ENCODE peak calls at places on chromosomes 16 and 17, in seven cellular contexts. S, G, F, V, X, N and L are unnamed samples.

GRCh38 chr17:63542942-63543821 is 7.1 kb upstream of the DCAF7 start:
- DNase-seq in S (no peak), G (no peak), F (peak; percentile 70), V (no peak), X (no peak), N (no peak), L (no peak)

GRCh38 chr16:52709286-52709685 is 162.3 kb upstream of the TOX3 start:
- DNase-seq in S (no peak), G (no peak), F (no peak), V (no peak), X (no peak), N (no peak), L (no peak)

GRCh38 chr17:58575511-58575910 is 61.1 kb upstream of the MTMR4 start:
- DNase-seq in S (no peak), G (peak; percentile 78), F (no peak), V (peak; percentile 79), X (no peak), N (peak; percentile 79), L (peak; percentile 69)

GRCh38 chr17:50269477-50270429 is 4.5 kb upstream of the TMEM92 start:
- DNase-seq in S (peak; percentile 48), G (peak; percentile 69), F (peak; percentile 76), V (peak; percentile 88), X (peak; percentile 75), N (peak; percentile 87), L (peak; percentile 92)

GRCh38 chr16:87045462-87046216 is 271.6 kb downstream of the C16orf95 start:
- DNase-seq in S (no peak), G (no peak), F (no peak), V (no peak), X (no peak), N (no peak), L (no peak)

GRCh38 chr17:82242977-82243647 is 14.3 kb downstream of the SLC16A3 start:
- DNase-seq in S (peak; percentile 90), G (peak; percentile 81), F (peak; percentile 88), V (peak; percentile 89), X (no peak), N (peak; percentile 89), L (peak; percentile 90)

GRCh38 chr17:83103200-83103937 is 24.0 kb downstream of the METRNL start:
- DNase-seq in S (no peak), G (no peak), F (peak; percentile 83), V (peak; percentile 85), X (peak; percentile 77), N (peak; percentile 64), L (no peak)

GRCh38 chr16:59412275-59412841 is 678.2 kb upstream of the GOT2 start:
- DNase-seq in S (no peak), G (peak; percentile 28), F (no peak), V (peak; percentile 4), X (peak; percentile 41), N (no peak), L (peak; percentile 22)

GRCh38 chr16:66409156-66409555 is 17.9 kb upstream of the BEAN1 start:
- DNase-seq in S (no peak), G (peak; percentile 89), F (no peak), V (peak; percentile 63), X (no peak), N (peak; percentile 78), L (peak; percentile 80)

GRCh38 chr17:292531-293382 is 59.9 kb downstream of the RPH3AL start:
- DNase-seq in S (peak; percentile 34), G (no peak), F (no peak), V (no peak), X (no peak), N (no peak), L (no peak)

GRCh38 chr17:27457731-27458523 is 1.7 kb downstream of the KSR1 start:
- DNase-seq in S (no peak), G (no peak), F (no peak), V (peak; percentile 41), X (peak; percentile 70), N (peak; percentile 52), L (peak; percentile 36)

GRCh38 chr17:2853111-2853721 is 57.0 kb downstream of the RAP1GAP2 start:
- DNase-seq in S (no peak), G (peak; percentile 54), F (peak; percentile 68), V (peak; percentile 76), X (peak; percentile 72), N (peak; percentile 39), L (peak; percentile 45)

GRCh38 chr17:46154151-46154816 is 38.9 kb downstream of the KANSL1 start:
- DNase-seq in S (no peak), G (peak; percentile 70), F (no peak), V (peak; percentile 56), X (no peak), N (peak; percentile 20), L (peak; percentile 54)

GRCh38 chr17:49365667-49366066 is 3.6 kb upstream of the ZNF652 start:
- DNase-seq in S (no peak), G (no peak), F (no peak), V (peak; percentile 54), X (peak; percentile 61), N (peak; percentile 30), L (no peak)

GRCh38 chr16:16884451-16884850 is 505.5 kb downstream of the NPIPA7 start:
- DNase-seq in S (no peak), G (no peak), F (no peak), V (no peak), X (no peak), N (no peak), L (no peak)

GRCh38 chr16:30783280-30784109 is 3.5 kb downstream of the ZNF629 start:
- DNase-seq in S (peak; percentile 69), G (no peak), F (no peak), V (no peak), X (no peak), N (no peak), L (no peak)

GRCh38 chr16:30784215-30784614 is 2.8 kb downstream of the ZNF629 start:
- DNase-seq in S (no peak), G (no peak), F (no peak), V (no peak), X (no peak), N (no peak), L (no peak)

GRCh38 chr16:30786115-30786935 is 680 bp downstream of the ZNF629 start:
- DNase-seq in S (peak; percentile 57), G (peak; percentile 60), F (peak; percentile 41), V (peak; percentile 95), X (peak; percentile 71), N (peak; percentile 69), L (peak; percentile 71)

GRCh38 chr16:30786936-30787612 is at the start of gene ZNF629:
- DNase-seq in S (peak; percentile 74), G (peak; percentile 67), F (peak; percentile 71), V (peak; percentile 78), X (peak; percentile 90), N (peak; percentile 70), L (peak; percentile 73)

DNA sequence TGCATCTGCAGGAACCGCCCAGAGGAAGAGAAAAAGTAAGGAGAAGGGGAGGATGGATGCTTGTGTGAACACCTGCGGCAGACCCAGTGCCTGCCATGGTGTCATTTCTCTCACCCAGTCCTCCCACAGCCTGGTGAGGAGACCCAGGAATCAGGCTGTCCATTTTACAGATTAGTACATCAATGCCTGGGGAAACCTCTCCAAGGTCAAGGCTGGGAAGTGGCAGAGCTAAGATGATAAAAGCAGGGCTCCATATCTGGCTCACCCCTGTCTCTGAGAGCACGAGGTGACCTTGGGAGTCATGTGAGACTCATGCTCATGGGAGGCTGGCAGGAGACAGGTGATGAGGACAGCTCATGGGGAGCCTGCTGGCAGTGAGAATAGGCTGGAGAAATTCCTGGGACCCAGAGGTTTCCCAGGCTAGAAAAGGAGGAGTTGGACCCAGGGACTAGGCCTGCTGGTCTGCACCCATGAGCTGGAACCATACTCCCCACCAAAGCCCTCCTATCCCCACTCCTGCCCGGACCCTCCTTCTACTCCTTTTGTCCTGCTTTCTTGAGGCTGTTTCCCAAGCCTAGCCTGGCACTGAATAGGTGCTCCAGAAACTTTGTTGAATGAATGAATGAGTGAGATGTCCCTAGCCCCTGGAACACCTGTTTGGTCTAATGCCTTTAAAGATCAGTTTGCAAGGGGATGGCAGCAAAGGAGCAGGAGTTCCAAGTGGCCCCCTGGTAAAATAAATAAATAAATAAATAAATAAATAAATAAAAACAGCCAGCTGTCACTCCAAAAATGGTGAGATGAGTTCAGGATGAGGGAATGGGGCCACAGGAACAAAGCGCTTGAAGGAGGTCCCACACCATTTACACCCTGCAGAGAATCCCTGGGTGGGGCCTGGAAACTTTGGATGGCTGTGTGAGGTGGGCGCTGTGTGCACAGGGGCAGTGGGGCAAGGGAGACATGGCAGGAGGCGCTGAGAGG is 1.6 kb downstream of the ZNF629 start:
- DNase-seq in S (no peak), G (no peak), F (no peak), V (peak; percentile 29), X (no peak), N (no peak), L (no peak)
- H3K4me3 ChIP-seq in S (peak overlapping the region; percentile 99), G (peak overlapping the region; percentile 88), F (peak overlapping the region; percentile 88), V (peak overlapping the region; percentile 90), X (peak overlapping the region; percentile 99), N (peak overlapping the region; percentile 94), L (peak overlapping the region; percentile 95)

DNA sequence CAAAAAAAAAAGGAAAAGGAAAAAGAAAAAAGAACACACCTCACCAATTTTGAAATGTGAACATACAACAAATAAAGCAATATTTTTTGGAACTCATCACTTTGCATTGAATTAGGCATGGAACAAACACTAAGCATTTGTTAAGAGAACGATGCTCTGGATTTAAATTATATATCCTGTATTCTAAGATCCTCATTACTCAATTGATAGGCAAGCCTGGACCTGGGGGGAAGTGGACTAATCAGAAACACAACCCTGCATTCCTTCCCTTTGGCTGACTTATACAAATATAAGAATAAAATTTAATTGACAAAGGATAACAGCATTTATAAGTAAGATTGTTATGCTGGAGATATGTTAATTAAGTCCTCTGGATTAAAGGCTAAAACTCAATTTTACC is 2.2 kb downstream of the GJC1 start:
- DNase-seq in S (no peak), G (no peak), F (no peak), V (no peak), X (no peak), N (no peak), L (no peak)
- H3K4me3 ChIP-seq in S (peak overlapping the region; percentile 89), G (peak overlapping the region; percentile 91), F (peak overlapping the region; percentile 60), V (peak overlapping the region; percentile 97), X (peak overlapping the region; percentile 87), N (peak overlapping the region; percentile 88), L (no peak overlapping the region)

DNA sequence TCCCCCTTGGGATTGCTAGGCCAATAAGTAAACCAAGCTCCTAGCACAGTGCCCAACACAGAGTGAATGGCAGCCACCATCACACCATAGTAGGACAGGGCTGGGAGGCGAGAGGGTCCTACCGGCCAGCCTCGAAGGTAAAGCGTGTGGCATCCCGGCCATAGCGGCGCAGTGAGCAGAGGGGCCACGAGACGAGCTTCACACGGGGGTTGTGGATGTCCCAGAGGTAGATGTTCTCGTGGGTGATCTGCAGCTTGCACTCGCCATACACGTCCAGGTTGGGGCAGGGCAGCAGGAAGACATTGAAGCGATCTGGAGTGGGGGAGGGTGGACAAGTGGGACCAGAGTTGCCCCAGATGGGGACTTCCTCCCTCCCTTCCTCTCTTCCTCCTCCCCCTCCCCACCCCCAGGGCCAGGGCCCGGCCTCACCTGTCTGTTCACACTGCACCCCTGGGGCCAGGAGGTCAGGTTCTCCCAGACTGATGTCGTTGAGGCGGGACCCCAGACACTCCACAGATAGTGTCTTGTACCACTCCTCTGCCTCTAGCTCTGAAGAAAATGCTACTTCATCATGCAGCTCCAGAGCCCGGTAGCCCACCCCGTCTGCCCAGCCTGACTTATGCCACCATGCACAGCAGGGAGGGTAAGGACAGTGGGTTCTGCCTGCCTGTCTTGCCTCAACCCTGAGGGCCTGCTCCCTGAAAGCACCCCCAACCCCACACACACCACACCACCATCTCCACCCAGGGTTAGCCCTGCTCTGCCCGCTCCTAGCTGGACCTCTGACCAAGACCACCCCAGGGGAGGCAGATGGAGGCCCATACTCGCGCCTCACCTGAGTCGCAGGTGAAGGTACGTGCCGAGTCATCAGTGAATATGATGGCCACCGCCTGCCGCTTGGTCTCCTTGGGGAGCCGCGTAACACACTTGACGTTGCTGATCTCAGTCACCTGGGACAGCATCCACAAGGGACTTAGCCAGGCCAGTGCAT is 11.3 kb downstream of the DOK4 start:
- DNase-seq in S (no peak), G (no peak), F (no peak), V (no peak), X (no peak), N (no peak), L (no peak)
- H3K4me3 ChIP-seq in S (no peak overlapping the region), G (no peak overlapping the region), F (no peak overlapping the region), V (no peak overlapping the region), X (no peak overlapping the region), N (no peak overlapping the region), L (no peak overlapping the region)

GRCh38 chr16:369275-369865 is 968 bp downstream of the MRPL28 start:
- DNase-seq in S (peak; percentile 64), G (no peak), F (no peak), V (no peak), X (no peak), N (no peak), L (no peak)
- H3K4me3 ChIP-seq in S (peak overlapping the region; percentile 16), G (peak overlapping the region; percentile 49), F (peak overlapping the region; percentile 56), V (peak overlapping the region; percentile 55), X (peak overlapping the region; percentile 46), N (peak overlapping the region; percentile 47), L (peak overlapping the region; percentile 49)